ENCODE peak calls at places on chromosome 14, in six cellular contexts. S, H, T, X, J and O are unnamed samples.

GRCh38 chr14:99395904-99396530 is 84.6 kb downstream of the SETD3 start:
- DNase-seq in S (peak; percentile 89), H (no peak), T (no peak), X (no peak), J (peak; percentile 35), O (peak; percentile 11)

GRCh38 chr14:60317609-60318008 is 68.6 kb downstream of the PPM1A start:
- DNase-seq in S (no peak), H (no peak), T (no peak), X (no peak), J (no peak), O (no peak)

GRCh38 chr14:69539631-69540410 is 34.9 kb downstream of the CCDC177 start:
- DNase-seq in S (peak; percentile 42), H (no peak), T (peak; percentile 61), X (no peak), J (no peak), O (no peak)

GRCh38 chr14:29521526-29522137 is 406.0 kb downstream of the PRKD1 start:
- DNase-seq in S (peak; percentile 39), H (no peak), T (no peak), X (no peak), J (no peak), O (peak; percentile 4)

GRCh38 chr14:24843494-24843893 is 206.5 kb downstream of the STXBP6 start:
- DNase-seq in S (no peak), H (no peak), T (no peak), X (peak; percentile 1), J (no peak), O (no peak)

GRCh38 chr14:31934767-31935266 is 142.3 kb upstream of the ARHGAP5 start:
- DNase-seq in S (peak; percentile 77), H (no peak), T (no peak), X (no peak), J (peak; percentile 36), O (peak; percentile 68)

GRCh38 chr14:76812093-76812421 is 625 bp downstream of the ANGEL1 start:
- DNase-seq in S (no peak), H (no peak), T (no peak), X (no peak), J (no peak), O (no peak)

GRCh38 chr14:68961781-68962584 is 17.1 kb downstream of the ACTN1 start:
- DNase-seq in S (peak; percentile 90), H (no peak), T (no peak), X (no peak), J (peak; percentile 65), O (peak; percentile 43)

GRCh38 chr14:78509516-78509915 is 339.3 kb downstream of the NRXN3 start:
- DNase-seq in S (no peak), H (no peak), T (no peak), X (no peak), J (no peak), O (no peak)

GRCh38 chr14:58296731-58297130 is 1.6 kb upstream of the ARID4A start:
- DNase-seq in S (no peak), H (no peak), T (no peak), X (no peak), J (no peak), O (no peak)

GRCh38 chr14:71703477-71703876 is 228.8 kb upstream of the RGS6 start:
- DNase-seq in S (no peak), H (no peak), T (peak; percentile 83), X (no peak), J (no peak), O (no peak)

GRCh38 chr14:37466003-37466622 is 128.9 kb downstream of the FOXA1 start:
- DNase-seq in S (no peak), H (no peak), T (no peak), X (no peak), J (no peak), O (no peak)

GRCh38 chr14:63918411-63918810 is 65.6 kb downstream of the SYNE2 start:
- DNase-seq in S (no peak), H (no peak), T (no peak), X (no peak), J (peak; percentile 20), O (peak; percentile 76)

GRCh38 chr14:32633214-32633864 is 304.2 kb downstream of the AKAP6 start:
- DNase-seq in S (no peak), H (no peak), T (no peak), X (no peak), J (no peak), O (no peak)

GRCh38 chr14:105026789-105027563 is 6.1 kb upstream of the CDCA4 start:
- DNase-seq in S (peak; percentile 84), H (no peak), T (peak; percentile 61), X (no peak), J (no peak), O (peak; percentile 57)

GRCh38 chr14:105919458-105920150 is 393.2 kb downstream of the TMEM121 start:
- DNase-seq in S (no peak), H (no peak), T (no peak), X (no peak), J (no peak), O (no peak)

GRCh38 chr14:37122288-37122687 is 50.1 kb downstream of the SLC25A21 start:
- DNase-seq in S (peak; percentile 83), H (no peak), T (no peak), X (no peak), J (peak; percentile 46), O (peak; percentile 69)